ENCODE peak calls at places on chromosomes 1 and 21, in ten cellular contexts. V is body of pancreas, Z is breast epithelium, X is cardiac muscle cell, D is left lung, O is coronary artery, U is colonic mucosa, A is PC-9, R is heart left ventricle, C is AG04450. H is an unnamed sample.

GRCh38 chr1:225482489-225482950 is 54.7 kb upstream of the LBR start:
- DNase-seq in Z (no peak), A (no peak), R (no peak), O (no peak), D (no peak), X (no peak), V (no peak), U (no peak), C (no peak), H (no peak)

GRCh38 chr1:51956528-51957509 is 33.7 kb downstream of the RAB3B start:
- DNase-seq in X (peak; percentile 17), R (no peak), Z (no peak), C (no peak), D (no peak), A (no peak), V (no peak), U (no peak), O (no peak), H (no peak)

GRCh38 chr1:12615166-12615915 is 2.7 kb downstream of the DHRS3 start:
- DNase-seq in U (peak; percentile 53), R (no peak), Z (no peak), X (no peak), O (no peak), V (no peak), A (no peak), D (no peak), C (no peak), H (no peak)

GRCh38 chr1:7576946-7577657 is 194.0 kb upstream of the VAMP3 start:
- DNase-seq in Z (no peak), A (no peak), V (peak; percentile 41), O (no peak), R (no peak), X (peak; percentile 37), C (no peak), D (peak; percentile 22), U (no peak), H (peak; percentile 57)

GRCh38 chr1:115906627-115907026 is 65.7 kb upstream of the NHLH2 start:
- DNase-seq in D (no peak), A (peak; percentile 14), X (no peak), R (no peak), V (no peak), U (no peak), C (no peak), Z (no peak), O (no peak), H (no peak)

GRCh38 chr1:231625975-231626534 is 535 bp upstream of the DISC1 start:
- DNase-seq in R (no peak), X (no peak), D (no peak), C (no peak), Z (no peak), V (no peak), O (no peak), U (peak; percentile 26), A (peak; percentile 4), H (no peak)

GRCh38 chr21:46160563-46161179 is 5.3 kb upstream of the FTCD start:
- DNase-seq in Z (peak; percentile 39), R (peak; percentile 17), V (no peak), D (no peak), U (peak; percentile 9), O (peak; percentile 50), X (no peak), C (no peak), A (no peak), H (peak; percentile 53)

GRCh38 chr1:28578696-28579218 is 13.3 kb upstream of the RAB42 start:
- DNase-seq in R (no peak), Z (no peak), U (no peak), C (no peak), A (no peak), O (no peak), D (no peak), V (no peak), X (no peak), H (no peak)

GRCh38 chr21:35468991-35469390 is 419.9 kb upstream of the RUNX1 start:
- DNase-seq in X (no peak), D (no peak), U (no peak), Z (no peak), A (no peak), R (no peak), V (no peak), O (no peak), C (no peak), H (no peak)

GRCh38 chr1:170503691-170504090 is 28.3 kb upstream of the GORAB start:
- DNase-seq in C (no peak), D (no peak), A (no peak), V (no peak), X (no peak), Z (no peak), U (no peak), R (no peak), O (no peak), H (no peak)

DNA sequence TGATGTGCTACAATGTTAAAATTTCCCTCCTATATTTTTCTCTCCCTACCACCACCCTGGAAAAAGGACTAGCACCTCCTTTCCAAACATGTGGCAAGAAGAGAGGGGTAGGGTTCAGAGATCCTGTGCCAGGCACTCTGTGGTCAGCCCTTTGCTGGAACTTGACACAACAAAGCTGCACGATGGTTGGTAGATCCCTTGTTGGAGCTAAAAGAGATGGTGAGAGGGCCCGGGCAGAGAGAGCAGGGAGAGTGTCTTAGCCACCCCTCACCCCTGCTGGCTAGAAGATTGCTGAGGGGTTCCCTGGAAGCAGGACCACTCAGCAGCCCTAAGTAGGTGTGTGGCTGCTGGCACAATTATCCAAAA is 2.5 kb upstream of the SSBP3 start:
- DNase-seq in A (no peak), U (no peak), X (no peak), D (no peak), R (no peak), V (no peak), C (no peak), Z (no peak), O (no peak), H (no peak)
- H3K27ac ChIP-seq in A (peak overlapping the region; percentile 82), U (peak overlapping the region; percentile 93), X (peak overlapping the region; percentile 92), D (peak overlapping the region; percentile 85), R (peak overlapping the region; percentile 93), V (no peak overlapping the region), C (peak overlapping the region; percentile 39), Z (peak overlapping the region; percentile 87), O (peak overlapping the region; percentile 95), H (peak overlapping the region; percentile 84)

DNA sequence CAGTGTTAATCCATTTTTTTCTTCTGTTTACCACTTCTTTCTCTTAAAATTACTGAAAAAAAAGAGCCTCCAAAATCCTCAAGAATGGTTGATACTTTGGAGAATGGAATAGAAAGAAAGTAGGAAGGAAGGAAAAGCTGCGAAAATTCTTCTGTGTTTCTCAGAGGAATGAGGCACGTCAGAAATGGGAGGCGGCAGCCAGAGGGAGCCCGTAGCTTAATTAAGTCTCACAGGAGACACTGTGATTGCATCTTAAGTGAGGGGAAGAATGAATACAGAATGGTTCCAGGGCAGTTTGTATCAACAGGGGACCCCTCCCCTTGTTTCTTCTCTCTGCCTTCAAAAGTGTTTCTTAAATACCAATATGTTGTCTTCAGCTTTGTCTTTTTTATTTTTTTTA is 1099.5 kb downstream of the PLA2G4A start:
- DNase-seq in R (no peak), C (no peak), U (no peak), A (no peak), D (no peak), V (no peak), Z (no peak), O (no peak), X (peak; percentile 58), H (no peak)
- TF ChIP-seq CTCF in R (no peak), C (peak; percentile 45), U (no peak), A (peak; percentile 43), D (no peak), V (no peak), Z (no peak), O (no peak), X (peak; percentile 55), H (no peak)

GRCh38 chr1:89762801-89763648 is 57.8 kb upstream of the LRRC8D start:
- DNase-seq in Z (peak; percentile 81), C (peak; percentile 73), D (peak; percentile 91), A (peak; percentile 74), U (peak; percentile 86), V (peak; percentile 86), R (peak; percentile 89), X (peak; percentile 91), O (peak; percentile 84), H (peak; percentile 85)

GRCh38 chr1:89761901-89762300 is 58.9 kb upstream of the LRRC8D start:
- DNase-seq in X (no peak), V (no peak), C (no peak), U (no peak), A (no peak), Z (no peak), O (no peak), R (no peak), D (no peak), H (no peak)

GRCh38 chr1:89760496-89760895 is 60.3 kb upstream of the LRRC8D start:
- DNase-seq in O (no peak), C (no peak), R (no peak), D (no peak), U (no peak), A (no peak), Z (no peak), V (no peak), X (no peak), H (no peak)

GRCh38 chr1:89763649-89763986 is 57.2 kb upstream of the LRRC8D start:
- DNase-seq in R (no peak), A (no peak), X (no peak), Z (no peak), V (no peak), O (no peak), C (no peak), D (no peak), U (no peak), H (no peak)

DNA sequence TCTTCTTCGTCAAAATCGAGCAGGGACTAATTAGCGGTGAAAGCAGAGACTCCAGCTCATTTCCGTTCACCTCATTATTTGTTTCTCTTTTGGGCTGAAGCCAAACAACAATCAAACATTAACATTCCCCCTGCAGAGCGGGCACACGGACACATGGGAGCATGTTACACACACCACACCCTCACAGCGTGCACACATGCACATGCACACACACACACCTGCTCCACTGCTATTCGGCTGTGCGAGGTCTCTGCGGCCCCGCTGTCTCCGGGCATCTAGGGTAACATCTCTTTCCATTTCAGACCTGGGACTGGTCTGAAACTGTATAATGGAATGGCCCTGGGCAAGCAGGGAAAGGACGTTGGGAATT is 58.4 kb upstream of the LRRC8D start:
- DNase-seq in O (no peak), U (peak; percentile 38), D (no peak), C (no peak), V (no peak), A (no peak), R (no peak), Z (no peak), X (no peak), H (no peak)
- H3K4me3 ChIP-seq in O (peak overlapping the region; percentile 69), U (peak overlapping the region; percentile 28), D (peak overlapping the region; percentile 28), C (no peak overlapping the region), V (peak overlapping the region; percentile 21), A (no peak overlapping the region), R (peak overlapping the region; percentile 63), Z (peak overlapping the region; percentile 31), X (no peak overlapping the region), H (peak overlapping the region; percentile 40)

DNA sequence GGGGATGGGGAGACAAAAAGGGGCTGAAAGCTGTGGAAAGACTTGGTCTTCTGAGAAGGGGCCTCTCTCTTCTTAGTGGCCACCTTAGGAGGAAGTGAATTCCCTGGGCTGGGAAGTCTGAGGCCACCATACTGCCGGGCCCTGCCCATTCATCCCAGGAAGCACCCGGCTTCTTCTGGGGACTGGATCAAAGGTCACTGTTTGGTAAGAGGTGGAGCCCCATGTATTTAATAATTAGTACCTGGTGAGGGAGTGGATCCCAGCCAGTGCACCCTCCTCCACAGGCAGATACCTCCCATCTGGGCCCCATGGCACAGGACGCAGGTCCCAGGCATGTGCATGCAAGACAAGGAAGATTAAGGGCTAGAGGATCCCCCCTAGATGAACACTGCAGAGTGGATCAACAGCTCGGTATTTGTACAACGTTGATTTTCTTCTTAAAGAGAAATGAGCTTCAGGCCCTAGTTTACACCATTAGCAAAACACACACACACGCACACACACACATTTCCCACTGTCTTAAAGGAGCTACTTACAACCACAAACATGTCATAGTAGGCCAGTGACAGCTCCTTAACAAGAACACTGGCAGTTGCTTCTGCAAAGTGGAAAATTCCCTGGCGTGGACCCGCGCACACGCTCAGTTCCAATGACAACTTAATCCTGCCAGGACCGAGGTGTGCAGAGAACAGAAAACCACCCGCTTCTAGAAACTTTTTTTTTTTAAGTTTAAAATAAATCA is 90.6 kb downstream of the MRPL37 start:
- DNase-seq in A (no peak), D (no peak), C (no peak), R (no peak), V (peak; percentile 31), Z (no peak), O (peak; percentile 83), X (no peak), U (no peak), H (peak; percentile 38)
- H3K27ac ChIP-seq in A (no peak overlapping the region), D (no peak overlapping the region), C (no peak overlapping the region), R (no peak overlapping the region), V (peak overlapping the region; percentile 16), Z (peak overlapping the region; percentile 73), O (peak overlapping the region; percentile 96), X (peak overlapping the region; percentile 31), U (no peak overlapping the region), H (peak overlapping the region; percentile 87)

H was measured in tibial artery.